ENCODE peak calls at places on chromosome X, in four cellular contexts. N is K562, T is HepG2, D is H1. M is an unnamed sample.

GRCh38 chrX:14083783-14084182 is 54.1 kb upstream of the GEMIN8 start:
- DNase-seq in T (no peak), D (no peak), N (no peak), M (no peak)

GRCh38 chrX:40166582-40166981 is 68.8 kb upstream of the BCOR start:
- DNase-seq in T (no peak), N (no peak), D (no peak), M (no peak)

GRCh38 chrX:1534321-1535168 is 2.4 kb downstream of the P2RY8 start:
- DNase-seq in T (no peak), N (peak; percentile 34), D (no peak), M (no peak)

GRCh38 chrX:153719701-153720100 is 4.5 kb downstream of the BCAP31 start:
- DNase-seq in T (no peak), N (no peak), D (no peak), M (no peak)

GRCh38 chrX:132023117-132023895 is at the start of gene STK26:
- DNase-seq in T (peak; percentile 44), N (peak; percentile 79), D (peak; percentile 27), M (peak; percentile 43)

GRCh38 chrX:88586317-88586716 is 160.7 kb upstream of the CPXCR1 start:
- DNase-seq in N (no peak), D (no peak), T (no peak), M (no peak)

GRCh38 chrX:117843749-117844148 is 272.9 kb downstream of the KLHL13 start:
- DNase-seq in N (no peak), T (no peak), D (no peak), M (no peak)

GRCh38 chrX:20711366-20711765 is 444.7 kb upstream of the RPS6KA3 start:
- DNase-seq in T (no peak), D (no peak), N (no peak), M (no peak)

GRCh38 chrX:71637253-71637618 is 18.9 kb upstream of the CXCR3 start:
- DNase-seq in T (no peak), N (no peak), D (no peak), M (no peak)

GRCh38 chrX:129768586-129769466 is 10.9 kb upstream of the SASH3 start:
- DNase-seq in D (no peak), N (no peak), T (peak; percentile 47), M (no peak)

GRCh38 chrX:69309074-69309792 is 144.0 kb upstream of the PJA1 start:
- DNase-seq in T (peak; percentile 71), N (no peak), D (no peak), M (no peak)

GRCh38 chrX:104359124-104359523 is 104.4 kb upstream of the ESX1 start:
- DNase-seq in N (no peak), D (no peak), T (no peak), M (no peak)

GRCh38 chrX:34658316-34658715 is 1.2 kb upstream of the TMEM47 start:
- DNase-seq in T (no peak), D (no peak), N (no peak), M (no peak)

GRCh38 chrX:34656467-34656841 is 631 bp downstream of the TMEM47 start:
- DNase-seq in N (no peak), D (no peak), T (no peak), M (no peak)

GRCh38 chrX:34654939-34655338 is 2.1 kb downstream of the TMEM47 start:
- DNase-seq in N (no peak), D (no peak), T (no peak), M (no peak)

GRCh38 chrX:34655496-34656258 is 1.4 kb downstream of the TMEM47 start:
- DNase-seq in T (no peak), N (no peak), D (no peak), M (no peak)

GRCh38 chrX:34656842-34657780 is at the start of gene TMEM47:
- DNase-seq in T (no peak), D (peak; percentile 68), N (peak; percentile 42), M (no peak)
- TF ChIP-seq MAX in T (no peak), D (peak; percentile 50), N (no peak), M (no peak)

DNA sequence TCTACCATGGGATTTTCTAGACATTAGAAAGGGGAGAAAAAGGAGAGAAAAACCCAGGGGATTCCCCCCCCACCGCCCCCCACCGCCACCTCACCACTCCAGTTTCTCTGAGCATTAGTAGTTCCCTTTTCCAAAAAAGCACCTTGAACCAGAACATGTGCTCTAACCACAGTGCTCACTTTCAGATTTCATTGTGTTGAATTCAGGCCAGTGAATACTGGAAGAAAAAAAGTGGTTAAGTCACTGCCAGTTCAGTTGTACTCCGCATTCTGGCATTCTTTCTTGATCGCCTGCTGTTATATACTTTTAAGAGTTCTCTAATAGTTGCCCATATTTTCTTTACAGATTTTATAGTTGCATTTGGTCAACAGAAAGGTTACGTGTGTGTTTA is 40.9 kb downstream of the JADE3 start:
- DNase-seq in T (no peak), D (no peak), N (no peak), M (no peak)
- TF ChIP-seq ZNF274 in T (no peak), D (no peak), N (no peak), M (no peak)

GRCh38 chrX:24241822-24242648 is 71.8 kb downstream of the SUPT20HL2 start:
- DNase-seq in D (no peak), N (peak; percentile 22), T (peak; percentile 31), M (no peak)
- TF ChIP-seq FOSL1 in D (no peak), N (no peak), T (no peak), M (no peak)

DNA sequence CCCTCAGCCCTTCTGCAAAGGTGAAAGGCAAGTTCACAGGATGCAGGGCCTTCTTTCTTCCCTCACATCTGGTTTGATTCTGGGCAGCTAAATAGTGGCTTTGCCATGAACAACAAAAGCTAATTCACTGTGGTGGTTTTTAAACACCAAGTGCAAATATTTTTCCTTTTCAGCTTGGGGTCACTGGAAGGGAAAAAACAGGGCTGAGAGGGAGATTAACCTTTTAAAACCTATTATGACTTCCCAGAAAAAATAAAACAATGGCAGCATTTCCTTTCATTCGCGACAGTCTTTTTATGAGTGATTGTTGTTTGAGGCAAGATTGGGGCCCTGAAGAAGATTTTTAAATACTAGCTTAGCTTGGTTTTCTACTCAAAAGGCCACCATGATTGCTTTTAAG is 103.7 kb upstream of the SCML1 start:
- DNase-seq in D (no peak), N (no peak), T (no peak), M (no peak)
- TF ChIP-seq MAX in D (no peak), N (no peak), T (no peak), M (no peak)

M was measured in HCT116.